ENCODE peak calls at places on chromosomes 11 and 22, in nine cellular contexts. R is MCF 10A, Y is astrocyte of the spinal cord, T is kidney, K is brain microvascular endothelial cell, A is WTC11, D is uterus, Z is GM12865, F is GM13977. G is an unnamed sample.

GRCh38 chr11:64916040-64916847 is 765 bp downstream of the ATG2A start:
- DNase-seq in D (peak), A (no peak), T (peak), F (peak), Y (no peak), R (peak), K (no peak), Z (peak), G (peak)

GRCh38 chr22:27682438-27682837 is 119.1 kb downstream of the MN1 start:
- DNase-seq in T (no peak), K (no peak), A (peak), Z (no peak), F (no peak), Y (no peak), R (no peak), D (no peak), G (no peak)

GRCh38 chr11:119344291-119345010 is 2.1 kb downstream of the MFRP start:
- DNase-seq in A (no peak), R (no peak), F (no peak), T (peak), Y (no peak), K (no peak), Z (no peak), D (no peak), G (no peak)

GRCh38 chr11:770642-771616 is 6.4 kb downstream of the GATD1 start:
- DNase-seq in K (no peak), F (no peak), R (no peak), Y (no peak), A (peak), Z (no peak), D (no peak), T (peak), G (no peak)

GRCh38 chr11:44943118-44943517 is 7.6 kb downstream of the TP53I11 start:
- DNase-seq in T (peak), Y (no peak), D (no peak), A (no peak), R (no peak), K (no peak), Z (peak), F (no peak), G (no peak)

GRCh38 chr11:29783506-29783905 is 233.3 kb downstream of the KCNA4 start:
- DNase-seq in Z (no peak), K (no peak), F (no peak), T (no peak), D (no peak), Y (no peak), R (no peak), A (no peak), G (no peak)

GRCh38 chr11:113265343-113265742 is 49.0 kb upstream of the TTC12 start:
- DNase-seq in K (no peak), F (no peak), Y (no peak), T (no peak), A (no peak), Z (no peak), R (no peak), D (no peak), G (no peak)

GRCh38 chr22:50564289-50564688 is 1.6 kb upstream of the SYCE3 start:
- DNase-seq in K (no peak), D (no peak), A (no peak), Z (no peak), F (no peak), T (no peak), R (no peak), Y (no peak), G (no peak)

GRCh38 chr11:57800444-57801184 is 39.0 kb downstream of the CTNND1 start:
- DNase-seq in D (no peak), Z (peak), A (no peak), T (no peak), Y (peak), F (peak), K (peak), R (peak), G (peak)

GRCh38 chr11:134340354-134340964 is 8.7 kb downstream of the GLB1L2 start:
- DNase-seq in Y (no peak), Z (no peak), T (peak), F (peak), A (no peak), K (no peak), D (no peak), R (no peak), G (no peak)

GRCh38 chr22:40200795-40201194 is 23.1 kb downstream of the TNRC6B start:
- DNase-seq in Z (no peak), T (no peak), Y (no peak), K (no peak), D (no peak), A (no peak), R (no peak), F (no peak), G (no peak)

GRCh38 chr22:49302530-49302929 is 525.1 kb downstream of the BRD1 start:
- DNase-seq in D (no peak), A (no peak), Z (no peak), F (no peak), Y (no peak), T (no peak), R (no peak), K (no peak), G (no peak)

GRCh38 chr11:106012744-106013143 is 9.3 kb downstream of the MSANTD4 start:
- DNase-seq in Y (peak), T (no peak), Z (no peak), A (no peak), D (no peak), K (peak), F (no peak), R (peak), G (peak)

GRCh38 chr11:66076561-66076960 is 6.5 kb downstream of the PACS1 start:
- DNase-seq in T (no peak), D (no peak), A (no peak), F (no peak), Z (no peak), K (no peak), Y (no peak), R (no peak), G (peak)

GRCh38 chr11:61791737-61792309 is 576 bp downstream of the TMEM258 start:
- DNase-seq in F (peak), Z (peak), Y (peak), K (peak), R (peak), A (peak), D (peak), T (peak), G (peak)

GRCh38 chr22:31102441-31103081 is 4.8 kb downstream of the SELENOM start:
- DNase-seq in F (no peak), Y (peak), D (peak), A (no peak), K (peak), T (peak), Z (no peak), R (peak), G (peak)

GRCh38 chr22:37291559-37292298 is 9.4 kb downstream of the CYTH4 start:
- DNase-seq in Z (no peak), F (no peak), T (no peak), D (no peak), K (no peak), R (no peak), A (no peak), Y (no peak), G (no peak)

GRCh38 chr22:42116848-42117424 is 13.7 kb downstream of the CYP2D6 start:
- DNase-seq in K (no peak), D (no peak), Y (no peak), Z (no peak), F (no peak), R (peak), T (no peak), A (peak), G (peak)
- TF ChIP-seq CTCF in K (peak), D (no peak), Y (no peak), Z (no peak), F (no peak), R (no peak), T (no peak), A (no peak), G (no peak)

DNA sequence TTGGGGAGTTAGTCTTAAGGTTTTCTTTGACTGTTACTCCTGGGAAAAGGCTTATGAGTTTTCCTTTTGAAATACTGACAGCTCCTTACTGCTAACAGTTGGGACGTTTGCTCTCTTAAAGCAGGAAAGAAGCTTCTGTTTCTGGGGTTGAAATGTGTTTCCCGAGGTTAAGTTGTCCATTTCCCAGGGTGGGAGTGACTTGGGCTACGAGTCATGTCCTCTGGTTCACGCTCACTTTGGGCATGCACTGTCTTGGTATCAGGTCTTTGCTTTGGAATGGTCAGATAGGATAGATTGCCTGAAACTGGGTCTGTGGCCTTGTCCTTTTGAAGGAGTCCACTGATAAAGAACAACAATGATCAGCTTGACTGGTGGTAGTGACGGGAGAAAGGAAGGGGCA is 81.3 kb downstream of the TEAD1 start:
- DNase-seq in A (no peak), Z (no peak), K (no peak), D (no peak), R (peak), T (no peak), F (no peak), Y (no peak), G (no peak)
- TF ChIP-seq CTCF in A (no peak), Z (no peak), K (no peak), D (no peak), R (no peak), T (no peak), F (no peak), Y (no peak), G (no peak)

DNA sequence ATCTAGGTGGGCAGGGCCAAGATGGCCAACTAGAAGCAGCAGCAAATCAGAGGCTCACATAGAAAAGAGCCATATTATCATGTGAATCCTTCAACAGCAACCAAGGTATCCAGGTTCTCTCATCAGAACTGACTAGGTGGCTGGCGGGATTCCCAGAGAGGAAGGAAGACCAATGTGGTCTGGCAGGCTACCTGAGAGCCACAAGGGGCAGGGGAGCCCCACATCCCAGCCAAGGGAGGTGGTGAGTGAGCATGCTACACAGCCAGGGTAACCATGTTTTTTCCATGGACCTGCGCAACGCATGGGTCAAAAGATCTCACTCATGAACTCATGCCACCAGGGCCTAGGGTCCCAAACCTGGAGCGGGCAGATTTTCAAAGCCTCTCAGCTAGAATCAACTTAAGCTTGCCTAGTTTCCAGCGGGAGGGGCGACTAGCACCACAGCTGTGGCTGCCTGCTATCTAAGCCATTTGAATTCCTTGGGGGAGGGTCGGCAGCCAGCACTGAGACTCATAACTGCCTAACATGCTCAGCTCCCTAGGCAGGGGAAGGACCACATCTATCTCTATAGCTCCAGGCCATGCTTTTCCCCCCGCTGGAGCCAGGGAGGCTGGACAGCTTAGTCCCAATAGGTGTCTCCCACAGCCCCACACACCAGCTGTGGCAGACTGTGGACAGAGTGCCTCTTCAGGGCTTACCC is 28.7 kb upstream of the CASP12 start:
- DNase-seq in Z (no peak), Y (no peak), R (no peak), A (peak), F (no peak), K (peak), T (peak), D (no peak), G (no peak)
- TF ChIP-seq CTCF in Z (no peak), Y (no peak), R (no peak), A (no peak), F (no peak), K (no peak), T (no peak), D (no peak), G (no peak)

DNA sequence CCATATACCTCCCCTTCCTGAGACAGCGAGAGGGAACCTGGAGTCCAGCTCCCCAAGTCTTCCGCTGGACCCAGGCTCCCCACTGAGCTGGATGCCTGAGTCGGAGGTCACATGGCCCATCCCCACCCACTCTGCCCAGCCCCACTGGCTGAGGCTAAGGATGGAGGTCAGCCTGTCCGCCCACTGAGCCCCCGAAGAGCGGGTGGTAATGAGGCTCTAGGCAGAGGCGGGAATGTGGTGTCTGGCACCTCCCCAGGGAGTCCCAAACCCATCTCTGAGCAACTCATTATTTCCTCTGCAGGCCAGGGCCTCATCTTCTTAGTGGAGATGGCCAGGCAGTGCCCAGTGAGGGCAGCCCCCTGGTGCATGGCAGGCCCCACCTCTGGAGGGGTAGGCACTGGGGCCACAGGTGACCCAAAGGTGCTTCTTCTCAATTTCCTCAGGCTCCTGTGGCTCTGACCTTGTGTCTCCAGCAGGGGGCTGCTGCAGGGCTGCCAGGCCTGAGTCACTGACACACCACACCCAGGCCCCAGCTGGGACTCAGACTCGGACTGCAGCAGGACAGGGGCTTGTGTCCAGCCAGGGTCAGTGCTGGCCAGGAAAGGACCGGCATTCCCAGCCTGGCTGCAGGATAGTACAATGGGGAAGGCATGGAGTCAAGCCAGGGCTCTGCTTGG is 10.2 kb upstream of the PDE2A start:
- DNase-seq in R (peak), F (peak), Z (peak), T (peak), K (peak), Y (peak), D (peak), A (peak), G (peak)
- TF ChIP-seq CTCF in R (peak), F (peak), Z (peak), T (peak), K (peak), Y (peak), D (no peak), A (no peak), G (peak)

GRCh38 chr11:75582935-75583709 is 21.1 kb downstream of the SERPINH1 start:
- DNase-seq in Z (peak), Y (peak), K (peak), A (peak), T (peak), R (no peak), F (peak), D (peak), G (peak)
- TF ChIP-seq CTCF in Z (peak), Y (peak), K (peak), A (no peak), T (no peak), R (peak), F (no peak), D (no peak), G (peak)

GRCh38 chr11:3037041-3037944 is 19.9 kb downstream of the CARS1 start:
- DNase-seq in K (peak), A (peak), Y (peak), F (peak), T (peak), D (peak), Z (peak), R (peak), G (peak)
- TF ChIP-seq CTCF in K (peak), A (peak), Y (peak), F (peak), T (peak), D (peak), Z (peak), R (peak), G (peak)

DNA sequence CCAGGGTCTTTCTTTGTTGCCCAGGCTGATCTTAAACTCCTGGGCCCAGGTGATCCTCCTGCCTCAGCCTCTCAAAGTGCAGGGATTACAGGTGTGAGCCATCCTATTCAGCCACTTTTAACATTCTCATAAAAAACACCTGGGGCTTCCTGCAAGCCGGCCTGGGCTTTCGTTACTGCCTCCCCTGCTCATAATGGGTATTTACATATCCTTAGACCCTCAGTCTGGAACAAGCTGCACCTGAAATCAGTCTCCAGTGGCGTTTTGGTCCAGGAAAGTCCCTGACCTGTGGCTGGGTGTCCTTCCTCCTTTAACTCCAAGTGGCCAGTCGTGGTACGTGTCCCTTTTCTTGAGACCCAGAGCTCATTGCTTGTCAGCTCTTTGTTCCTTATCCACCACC is 320.7 kb downstream of the TMEM135 start:
- DNase-seq in F (no peak), Y (no peak), Z (peak), K (no peak), D (no peak), T (no peak), A (no peak), R (no peak), G (no peak)
- TF ChIP-seq CTCF in F (no peak), Y (no peak), Z (no peak), K (no peak), D (no peak), T (no peak), A (no peak), R (no peak), G (no peak)

DNA sequence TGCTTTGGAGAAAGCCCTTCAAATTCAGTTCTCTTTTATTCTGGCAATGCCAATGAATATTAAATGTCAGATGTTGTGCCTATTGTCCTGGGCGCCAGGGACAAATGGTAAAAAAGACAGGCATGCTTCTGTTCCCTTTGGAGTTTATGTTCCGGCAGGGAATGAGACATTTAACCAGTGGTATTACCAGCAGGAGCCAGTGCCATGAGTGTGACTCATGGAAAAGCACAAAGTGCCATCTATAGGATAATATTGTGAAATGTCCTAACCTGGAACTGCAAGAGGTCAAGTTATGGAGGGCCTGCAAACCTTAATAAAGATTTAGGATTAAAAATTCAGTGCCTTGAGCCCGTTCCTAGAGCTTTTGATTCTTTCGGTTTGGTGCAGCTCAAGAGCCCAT is 39.5 kb downstream of the REXO2 start:
- DNase-seq in A (no peak), Z (no peak), F (no peak), R (peak), K (no peak), Y (peak), T (no peak), D (no peak), G (no peak)
- TF ChIP-seq CTCF in A (no peak), Z (no peak), F (no peak), R (no peak), K (no peak), Y (no peak), T (no peak), D (no peak), G (no peak)

DNA sequence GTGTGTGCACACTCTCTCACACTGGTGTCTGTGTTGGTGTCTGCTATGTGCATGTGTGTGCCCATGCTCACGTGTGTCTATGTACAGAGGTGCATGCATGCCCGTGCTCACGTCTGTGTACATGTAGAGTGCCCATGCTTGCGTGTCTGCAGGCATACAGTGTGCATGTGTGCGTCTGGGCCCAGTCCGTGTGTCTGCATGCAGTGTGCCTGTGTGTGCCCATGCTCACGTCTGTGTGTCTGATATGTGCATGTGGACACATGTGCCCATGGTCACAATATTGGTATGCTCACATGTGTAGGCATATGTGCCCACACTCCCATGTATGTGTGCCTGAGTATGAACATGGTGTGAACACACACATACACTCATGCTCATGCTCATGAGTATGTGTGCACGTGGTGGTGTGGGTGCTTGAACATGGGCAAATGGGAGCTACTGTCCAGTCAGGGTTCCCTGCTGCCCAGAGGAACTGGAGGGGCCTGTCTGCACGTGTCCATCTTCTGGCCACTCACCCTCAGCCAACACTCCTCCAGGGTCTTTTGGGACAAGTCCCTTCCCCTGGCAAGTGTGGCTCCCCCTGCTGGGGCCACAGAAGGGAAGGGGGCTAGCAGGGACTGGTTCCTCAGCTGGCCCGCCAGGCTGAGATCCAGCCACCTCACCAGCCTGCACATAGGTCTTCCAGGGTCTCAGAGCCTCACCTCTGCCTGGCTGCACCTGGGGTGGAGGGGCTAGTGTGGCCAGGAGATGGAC is 7.3 kb upstream of the TBX1 start:
- DNase-seq in D (no peak), F (no peak), R (no peak), T (no peak), Z (no peak), A (peak), Y (no peak), K (no peak), G (no peak)
- TF ChIP-seq CTCF in D (no peak), F (no peak), R (no peak), T (no peak), Z (no peak), A (no peak), Y (peak), K (peak), G (peak)

G was measured in AG10803.